ENCODE peak calls at places on chromosomes 5 and 9, in nine cellular contexts. S, Z, V, J, X, Y, U, P and W are unnamed samples. For H3K4me1 and H3K9me3, the result is how much of the 10 kb centered on the place peaks cover.

GRCh38 chr5:111782171-111782570 is 25.2 kb upstream of the NREP start:
- DNase-seq in S (no peak), Z (no peak), V (no peak), J (peak), X (no peak), Y (no peak), U (no peak), P (no peak), W (no peak)

GRCh38 chr9:78923966-78924659 is 627.2 kb downstream of the PSAT1 start:
- DNase-seq in S (no peak), Z (no peak), V (no peak), J (no peak), X (no peak), Y (no peak), U (no peak), P (no peak), W (no peak)

GRCh38 chr5:9646843-9647242 is 16.7 kb upstream of the TAS2R1 start:
- DNase-seq in S (no peak), Z (no peak), V (no peak), J (no peak), X (no peak), Y (no peak), U (no peak), P (no peak), W (no peak)

GRCh38 chr5:9347541-9348295 is 198.2 kb downstream of the SEMA5A start:
- DNase-seq in S (no peak), Z (no peak), V (no peak), J (no peak), X (no peak), Y (no peak), U (no peak), P (no peak), W (no peak)

GRCh38 chr5:172193872-172194271 is at the start of gene EFCAB9:
- DNase-seq in S (no peak), Z (no peak), V (no peak), J (no peak), X (no peak), Y (no peak), U (no peak), P (no peak), W (no peak)

GRCh38 chr5:54093081-54093492 is 217.3 kb downstream of the ARL15 start:
- DNase-seq in S (no peak), Z (no peak), V (no peak), J (no peak), X (no peak), Y (no peak), U (no peak), P (no peak), W (no peak)

GRCh38 chr5:172820046-172820767 is 13.8 kb upstream of the ERGIC1 start:
- DNase-seq in S (peak), Z (no peak), V (no peak), J (peak), X (peak), Y (no peak), U (no peak), P (no peak), W (no peak)

GRCh38 chr9:4297151-4297794 is 2.6 kb downstream of the GLIS3 start:
- DNase-seq in S (peak), Z (peak), V (peak), J (peak), X (peak), Y (peak), U (peak), P (peak), W (no peak)

GRCh38 chr9:113737414-113738271 is 138.5 kb upstream of the ZNF618 start:
- DNase-seq in S (peak), Z (no peak), V (peak), J (peak), X (peak), Y (peak), U (no peak), P (no peak), W (no peak)

GRCh38 chr9:137250329-137251193 is 525 bp upstream of the STPG3 start:
- DNase-seq in S (no peak), Z (no peak), V (no peak), J (no peak), X (peak), Y (no peak), U (no peak), P (no peak), W (no peak)

GRCh38 chr9:137251194-137251461 is at the start of gene STPG3:
- DNase-seq in S (no peak), Z (no peak), V (no peak), J (no peak), X (no peak), Y (no peak), U (no peak), P (no peak), W (no peak)

GRCh38 chr9:137253717-137254623 is 1.2 kb upstream of the NELFB start:
- DNase-seq in S (peak), Z (no peak), V (no peak), J (no peak), X (peak), Y (no peak), U (no peak), P (no peak), W (no peak)

GRCh38 chr9:137252555-137253506 is 1.7 kb downstream of the STPG3 start:
- DNase-seq in S (no peak), Z (no peak), V (peak), J (no peak), X (no peak), Y (no peak), U (no peak), P (no peak), W (no peak)

GRCh38 chr9:137251490-137252268 is 593 bp downstream of the STPG3 start:
- DNase-seq in S (no peak), Z (no peak), V (no peak), J (no peak), X (no peak), Y (no peak), U (no peak), P (no peak), W (no peak)
- H3K4me1 ChIP-seq in S (under half), Z (under half), V (under half), J (under half), X (under half), Y (under half), U (under half), P (under half), W (under half)

GRCh38 chr9:96219615-96220257 is 82.2 kb downstream of the HSD17B3 start:
- DNase-seq in S (peak), Z (no peak), V (peak), J (no peak), X (peak), Y (no peak), U (peak), P (peak), W (no peak)

GRCh38 chr9:96217358-96217755 is 84.6 kb downstream of the HSD17B3 start:
- DNase-seq in S (peak), Z (no peak), V (peak), J (peak), X (peak), Y (no peak), U (no peak), P (no peak), W (no peak)

GRCh38 chr9:96216618-96217017 is 85.4 kb downstream of the HSD17B3 start:
- DNase-seq in S (no peak), Z (no peak), V (no peak), J (no peak), X (no peak), Y (no peak), U (no peak), P (no peak), W (no peak)

GRCh38 chr9:96217756-96218693 is 84.0 kb downstream of the HSD17B3 start:
- DNase-seq in S (peak), Z (no peak), V (peak), J (peak), X (peak), Y (peak), U (peak), P (peak), W (peak)

GRCh38 chr9:96218821-96219614 is 83.0 kb downstream of the HSD17B3 start:
- DNase-seq in S (no peak), Z (no peak), V (no peak), J (no peak), X (no peak), Y (no peak), U (no peak), P (no peak), W (no peak)
- H3K4me3 ChIP-seq in S (no peak), Z (peak), V (no peak), J (no peak), X (no peak), Y (peak), U (peak), P (peak), W (peak)

GRCh38 chr9:98263482-98264357 is 8.3 kb upstream of the TBC1D2 start:
- DNase-seq in S (peak), Z (no peak), V (peak), J (peak), X (peak), Y (peak), U (peak), P (peak), W (peak)
- H3K9me3 ChIP-seq in S (under half), Z (under half), V (under half), J (under half), X (under half), Y (under half), U (under half), P (under half), W (under half)

GRCh38 chr5:132362086-132362485 is 7.4 kb upstream of the SLC22A5 start:
- DNase-seq in S (no peak), Z (no peak), V (no peak), J (no peak), X (no peak), Y (no peak), U (no peak), P (no peak), W (no peak)
- H3K4me1 ChIP-seq in S (under half), Z (under half), V (under half), J (under half), X (under half), Y (under half), U (under half), P (under half), W (under half)

GRCh38 chr9:38685535-38685934 is 34.4 kb downstream of the FAM240B start:
- DNase-seq in S (no peak), Z (no peak), V (no peak), J (no peak), X (no peak), Y (no peak), U (no peak), P (no peak), W (no peak)

GRCh38 chr9:38686923-38687322 is 33.0 kb downstream of the FAM240B start:
- DNase-seq in S (no peak), Z (no peak), V (no peak), J (no peak), X (no peak), Y (no peak), U (no peak), P (no peak), W (no peak)

GRCh38 chr9:38689678-38690077 is 30.3 kb downstream of the FAM240B start:
- DNase-seq in S (no peak), Z (no peak), V (peak), J (peak), X (no peak), Y (no peak), U (no peak), P (no peak), W (no peak)

GRCh38 chr9:38687992-38688391 is 31.9 kb downstream of the FAM240B start:
- DNase-seq in S (no peak), Z (no peak), V (no peak), J (no peak), X (no peak), Y (no peak), U (no peak), P (no peak), W (no peak)

GRCh38 chr9:38687389-38687842 is 32.5 kb downstream of the FAM240B start:
- DNase-seq in S (peak), Z (no peak), V (peak), J (no peak), X (peak), Y (peak), U (no peak), P (no peak), W (no peak)
- H3K4me3 ChIP-seq in S (no peak), Z (peak), V (no peak), J (no peak), X (no peak), Y (peak), U (no peak), P (peak), W (no peak)

GRCh38 chr5:152606739-152607138 is 201.7 kb upstream of the NMUR2 start:
- DNase-seq in S (no peak), Z (no peak), V (no peak), J (no peak), X (no peak), Y (no peak), U (no peak), P (no peak), W (no peak)

GRCh38 chr5:152607393-152608165 is 202.5 kb upstream of the NMUR2 start:
- DNase-seq in S (no peak), Z (no peak), V (no peak), J (no peak), X (no peak), Y (no peak), U (no peak), P (no peak), W (no peak)

DNA sequence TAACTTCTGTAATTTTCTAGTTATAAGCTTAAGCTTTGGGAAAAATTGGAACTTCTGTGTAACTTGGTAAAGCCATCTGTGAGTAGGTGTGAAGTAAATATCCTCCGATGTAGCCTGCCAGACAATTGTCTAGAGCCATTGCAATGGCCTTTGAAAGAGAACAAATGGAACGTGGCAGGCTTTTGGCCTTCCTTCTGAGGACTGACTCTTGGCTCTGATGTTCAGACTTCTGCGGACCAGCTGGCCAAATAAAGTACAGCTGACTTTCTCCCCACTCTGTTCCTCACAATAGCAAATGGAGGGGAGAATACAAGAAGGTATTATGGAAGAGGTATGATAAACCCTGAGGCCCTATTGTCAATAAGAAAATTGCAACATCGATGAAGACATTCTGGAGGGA is 203.4 kb upstream of the NMUR2 start:
- DNase-seq in S (no peak), Z (no peak), V (no peak), J (no peak), X (peak), Y (no peak), U (no peak), P (no peak), W (no peak)
- H3K9me3 ChIP-seq in S (under half), Z (under half), V (under half), J (under half), X (under half), Y (under half), U (under half), P (under half), W (under half)

GRCh38 chr5:163948086-163948666 is 442.8 kb downstream of the MAT2B start:
- DNase-seq in S (no peak), Z (no peak), V (no peak), J (no peak), X (no peak), Y (no peak), U (no peak), P (no peak), W (no peak)

GRCh38 chr5:163951069-163951468 is 445.6 kb downstream of the MAT2B start:
- DNase-seq in S (no peak), Z (no peak), V (no peak), J (no peak), X (no peak), Y (no peak), U (no peak), P (no peak), W (no peak)

GRCh38 chr5:163950248-163950647 is 444.8 kb downstream of the MAT2B start:
- DNase-seq in S (no peak), Z (no peak), V (no peak), J (no peak), X (no peak), Y (no peak), U (no peak), P (no peak), W (no peak)

GRCh38 chr5:163953883-163954282 is 448.5 kb downstream of the MAT2B start:
- DNase-seq in S (no peak), Z (no peak), V (no peak), J (no peak), X (no peak), Y (no peak), U (no peak), P (no peak), W (no peak)
- H3K4me1 ChIP-seq in S (under half), Z (under half), V (under half), J (under half), X (under half), Y (under half), U (under half), P (under half), W (under half)

DNA sequence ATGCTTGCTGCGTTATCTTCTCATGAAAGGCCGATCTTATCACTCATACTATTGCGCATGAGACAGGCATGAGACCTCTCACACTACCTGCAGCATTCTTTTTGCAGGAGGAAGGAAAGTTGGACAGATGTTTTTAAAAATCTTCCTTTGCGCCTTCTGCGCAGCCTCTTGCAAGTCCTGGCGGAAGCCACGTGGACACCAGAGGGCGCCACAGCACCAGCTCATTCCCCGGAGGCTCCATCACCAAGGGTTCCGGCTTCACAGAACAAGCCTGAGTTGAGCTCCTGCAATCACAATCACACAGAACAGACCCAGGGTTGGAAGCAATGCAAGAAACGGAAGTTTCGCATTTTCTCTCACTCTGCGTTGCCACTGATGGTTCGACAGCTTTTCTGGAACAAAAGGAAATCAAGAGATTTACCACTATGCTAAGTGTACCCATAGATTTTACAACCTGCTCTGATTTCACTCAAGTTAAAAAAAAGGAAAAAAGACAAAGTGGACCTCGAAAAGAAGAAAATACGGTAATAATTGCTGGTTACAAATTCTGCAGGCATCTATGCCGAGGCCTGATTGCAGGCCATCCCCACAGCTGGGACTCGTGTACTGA is 304.8 kb upstream of the MSX2 start:
- DNase-seq in S (peak), Z (peak), V (peak), J (peak), X (peak), Y (peak), U (peak), P (peak), W (peak)
- H3K4me3 ChIP-seq in S (no peak), Z (peak), V (peak), J (peak), X (no peak), Y (no peak), U (peak), P (peak), W (peak)

GRCh38 chr5:150895431-150896428 is 9.1 kb downstream of the ZNF300 start:
- DNase-seq in S (no peak), Z (no peak), V (no peak), J (peak), X (no peak), Y (no peak), U (no peak), P (no peak), W (no peak)
- H3K9me3 ChIP-seq in S (half or more), Z (half or more), V (half or more), J (under half), X (half or more), Y (under half), U (half or more), P (half or more), W (under half)